ENCODE peak calls at places on chromosomes 13 and 19, in eight cellular contexts. One of them, this sample, is unnamed.

GRCh38 chr13:111265701-111266035 is 54.8 kb upstream of the TEX29 start:
- DNase-seq in cerebellar nuclear complex: peak
- DNase-seq in hepatocyte: no peak
- DNase-seq in foreskin keratinocyte: no peak
- DNase-seq in GM10248: no peak
- DNase-seq in A172: no peak
- DNase-seq in amniotic stem cell: no peak
- DNase-seq in fibroblast of the aortic adventitia: no peak
- DNase-seq in this sample: no peak

GRCh38 chr19:39112338-39112890 is 13.2 kb upstream of the PAK4 start:
- DNase-seq in cerebellar nuclear complex: no peak
- DNase-seq in hepatocyte: no peak
- DNase-seq in foreskin keratinocyte: peak
- DNase-seq in GM10248: no peak
- DNase-seq in A172: peak
- DNase-seq in amniotic stem cell: no peak
- DNase-seq in fibroblast of the aortic adventitia: no peak
- DNase-seq in this sample: peak

GRCh38 chr19:14366529-14366928 is 14.7 kb upstream of the ADGRE5 start:
- DNase-seq in cerebellar nuclear complex: no peak
- DNase-seq in hepatocyte: peak
- DNase-seq in foreskin keratinocyte: peak
- DNase-seq in GM10248: peak
- DNase-seq in A172: peak
- DNase-seq in amniotic stem cell: no peak
- DNase-seq in fibroblast of the aortic adventitia: peak
- DNase-seq in this sample: peak

GRCh38 chr13:52776726-52777125 is 37.1 kb upstream of the CNMD start:
- DNase-seq in cerebellar nuclear complex: no peak
- DNase-seq in hepatocyte: no peak
- DNase-seq in foreskin keratinocyte: no peak
- DNase-seq in GM10248: no peak
- DNase-seq in A172: no peak
- DNase-seq in amniotic stem cell: no peak
- DNase-seq in fibroblast of the aortic adventitia: no peak
- DNase-seq in this sample: no peak

GRCh38 chr13:27004866-27005265 is 166.7 kb downstream of the USP12 start:
- DNase-seq in cerebellar nuclear complex: no peak
- DNase-seq in hepatocyte: no peak
- DNase-seq in foreskin keratinocyte: no peak
- DNase-seq in GM10248: no peak
- DNase-seq in A172: no peak
- DNase-seq in amniotic stem cell: no peak
- DNase-seq in fibroblast of the aortic adventitia: no peak
- DNase-seq in this sample: no peak

GRCh38 chr19:46076951-46077814 is 36.4 kb upstream of the IGFL4 start:
- DNase-seq in cerebellar nuclear complex: no peak
- DNase-seq in hepatocyte: peak
- DNase-seq in foreskin keratinocyte: no peak
- DNase-seq in GM10248: peak
- DNase-seq in A172: peak
- DNase-seq in amniotic stem cell: peak
- DNase-seq in fibroblast of the aortic adventitia: peak
- DNase-seq in this sample: peak

GRCh38 chr13:79522583-79522982 is 41.6 kb downstream of the NDFIP2 start:
- DNase-seq in cerebellar nuclear complex: no peak
- DNase-seq in hepatocyte: no peak
- DNase-seq in foreskin keratinocyte: no peak
- DNase-seq in GM10248: peak
- DNase-seq in A172: peak
- DNase-seq in amniotic stem cell: no peak
- DNase-seq in fibroblast of the aortic adventitia: peak
- DNase-seq in this sample: peak

GRCh38 chr13:42392706-42393572 is 121.0 kb downstream of the AKAP11 start:
- DNase-seq in cerebellar nuclear complex: no peak
- DNase-seq in hepatocyte: no peak
- DNase-seq in foreskin keratinocyte: no peak
- DNase-seq in GM10248: no peak
- DNase-seq in A172: no peak
- DNase-seq in amniotic stem cell: no peak
- DNase-seq in fibroblast of the aortic adventitia: peak
- DNase-seq in this sample: peak

GRCh38 chr19:41478875-41479756 is 36.2 kb downstream of the ERICH4 start:
- DNase-seq in cerebellar nuclear complex: no peak
- DNase-seq in hepatocyte: no peak
- DNase-seq in foreskin keratinocyte: no peak
- DNase-seq in GM10248: no peak
- DNase-seq in A172: peak
- DNase-seq in amniotic stem cell: no peak
- DNase-seq in fibroblast of the aortic adventitia: peak
- DNase-seq in this sample: no peak

This sample was measured in H4.